ENCODE peak calls at places on chromosomes 13 and 19, in eight cellular contexts. V, M, Q, F, E, U, X and K are unnamed samples.

GRCh38 chr19:18932216-18932841 is 8.7 kb downstream of the HOMER3 start:
- DNase-seq in M (peak), E (peak), F (peak), Q (peak), U (peak), X (no peak), V (peak), K (peak)

GRCh38 chr19:57314146-57314545 is 6.1 kb upstream of the ZNF543 start:
- DNase-seq in X (no peak), U (no peak), E (no peak), Q (no peak), V (no peak), M (no peak), F (no peak), K (no peak)

GRCh38 chr13:94674609-94675348 is 37.6 kb downstream of the SOX21 start:
- DNase-seq in M (peak), U (peak), Q (no peak), X (peak), E (peak), F (no peak), V (no peak), K (peak)

GRCh38 chr13:23518231-23518630 is 52.0 kb upstream of the TNFRSF19 start:
- DNase-seq in M (no peak), Q (no peak), V (no peak), U (no peak), X (no peak), F (no peak), E (no peak), K (no peak)

GRCh38 chr13:97849305-97849704 is 104.2 kb upstream of the IPO5 start:
- DNase-seq in F (no peak), U (peak), X (peak), Q (no peak), V (no peak), M (no peak), E (no peak), K (peak)

GRCh38 chr19:18171605-18172327 is 1.8 kb upstream of the IFI30 start:
- DNase-seq in M (no peak), U (no peak), V (no peak), F (no peak), Q (no peak), X (no peak), E (peak), K (no peak)

GRCh38 chr13:49443327-49443688 is 556 bp downstream of the CAB39L start:
- DNase-seq in E (no peak), V (no peak), M (no peak), X (no peak), F (no peak), U (peak), Q (no peak), K (peak)

GRCh38 chr19:11378319-11379189 is 4.1 kb downstream of the SWSAP1 start:
- DNase-seq in F (peak), M (peak), X (peak), E (peak), U (peak), V (no peak), Q (peak), K (peak)

GRCh38 chr19:16404396-16404795 is 67.4 kb downstream of the EPS15L1 start:
- DNase-seq in V (peak), E (no peak), M (no peak), X (no peak), F (no peak), Q (no peak), U (no peak), K (no peak)

GRCh38 chr13:48782429-48782840 is 128.7 kb downstream of the CYSLTR2 start:
- DNase-seq in V (no peak), Q (no peak), U (no peak), F (no peak), X (no peak), E (no peak), M (peak), K (no peak)

GRCh38 chr19:16037424-16038195 is 38.7 kb upstream of the TPM4 start:
- DNase-seq in U (no peak), F (no peak), V (no peak), Q (no peak), X (no peak), M (no peak), E (no peak), K (no peak)

GRCh38 chr19:10043286-10043927 is 30.1 kb downstream of the RDH8 start:
- DNase-seq in M (no peak), E (no peak), X (peak), V (no peak), U (peak), F (no peak), Q (no peak), K (peak)

GRCh38 chr19:13823256-13823655 is 28.0 kb downstream of the ZSWIM4 start:
- DNase-seq in U (no peak), V (peak), Q (no peak), E (no peak), M (no peak), X (no peak), F (peak), K (no peak)

GRCh38 chr13:36046672-36047071 is 84.5 kb downstream of the DCLK1 start:
- DNase-seq in Q (no peak), F (no peak), X (no peak), M (no peak), V (no peak), U (no peak), E (no peak), K (no peak)

GRCh38 chr13:76732367-76732766 is 153.8 kb downstream of the KCTD12 start:
- DNase-seq in F (no peak), X (no peak), E (no peak), U (no peak), M (no peak), V (no peak), Q (no peak), K (no peak)
- H3K4me3 ChIP-seq in F (no peak), X (no peak), E (no peak), U (no peak), M (no peak), V (no peak), Q (no peak), K (no peak)

GRCh38 chr19:45094158-45094557 is 1.2 kb downstream of the PPP1R37 start:
- DNase-seq in Q (no peak), X (no peak), F (no peak), M (no peak), V (no peak), U (no peak), E (no peak), K (no peak)
- H3K4me3 ChIP-seq in Q (peak), X (peak), F (peak), M (no peak), V (peak), U (peak), E (peak), K (peak)

GRCh38 chr19:4065430-4066175 is 1.1 kb downstream of the ZBTB7A start:
- DNase-seq in U (peak), M (peak), V (peak), X (peak), E (peak), F (peak), Q (peak), K (peak)
- H3K4me3 ChIP-seq in U (peak), M (peak), V (peak), X (peak), E (peak), F (peak), Q (peak), K (peak)

GRCh38 chr19:1000095-1000494 is at the start of gene GRIN3B:
- DNase-seq in M (peak), V (peak), X (peak), U (peak), Q (peak), E (peak), F (peak), K (peak)
- H3K4me3 ChIP-seq in M (no peak), V (no peak), X (peak), U (no peak), Q (no peak), E (peak), F (peak), K (no peak)